ENCODE peak calls at places on chromosomes 7 and 10, in four cellular contexts. O is colonic mucosa, C is IMR-90, F is GM23248. N is an unnamed sample.

GRCh38 chr10:61776615-61777266 is 114.0 kb downstream of the CABCOCO1 start:
- DNase-seq in C (no peak), O (no peak), F (no peak), N (no peak)

GRCh38 chr10:128059266-128059850 is 66.9 kb downstream of the MKI67 start:
- DNase-seq in O (no peak), F (no peak), C (no peak), N (no peak)

GRCh38 chr7:73894851-73895441 is 34.0 kb downstream of the TMEM270 start:
- DNase-seq in F (peak; percentile 99), O (no peak), C (peak; percentile 96), N (no peak)

GRCh38 chr7:74505426-74506328 is 52.0 kb downstream of the GTF2IRD1 start:
- DNase-seq in O (no peak), F (no peak), C (peak; percentile 74), N (peak; percentile 30)

GRCh38 chr10:89074120-89074519 is 83.5 kb downstream of the FAS start:
- DNase-seq in O (no peak), C (no peak), F (peak; percentile 17), N (no peak)

GRCh38 chr10:97529685-97530465 is 31.2 kb downstream of the UBTD1 start:
- DNase-seq in O (no peak), F (no peak), C (no peak), N (no peak)

GRCh38 chr7:137684316-137684715 is 162.5 kb downstream of the DGKI start:
- DNase-seq in O (no peak), F (no peak), C (no peak), N (no peak)

GRCh38 chr10:13162013-13162364 is 631 bp downstream of the MCM10 start:
- DNase-seq in C (no peak), O (no peak), F (peak; percentile 57), N (peak; percentile 39)

GRCh38 chr10:31071232-31071999 is 39.8 kb upstream of the ZNF438 start:
- DNase-seq in C (peak; percentile 62), O (no peak), F (peak; percentile 72), N (no peak)

GRCh38 chr7:33774762-33775523 is 130.4 kb upstream of the BMPER start:
- DNase-seq in O (peak; percentile 54), C (peak; percentile 81), F (peak; percentile 15), N (no peak)

GRCh38 chr10:47360419-47361040 is 12.4 kb downstream of the RBP3 start:
- DNase-seq in F (no peak), O (no peak), C (no peak), N (no peak)

GRCh38 chr10:117241541-117242462 is 888 bp downstream of the SLC18A2 start:
- DNase-seq in F (peak; percentile 57), C (no peak), O (no peak), N (peak; percentile 67)

GRCh38 chr7:109213081-109213480 is 643.4 kb downstream of the DNAJB9 start:
- DNase-seq in O (no peak), C (no peak), F (no peak), N (peak; percentile 10)

GRCh38 chr10:110083884-110084283 is 76.1 kb downstream of the ADD3 start:
- DNase-seq in O (no peak), F (peak; percentile 67), C (peak; percentile 53), N (no peak)

GRCh38 chr10:11344550-11344949 is 266.9 kb downstream of the USP6NL start:
- DNase-seq in O (no peak), C (no peak), F (no peak), N (no peak)

GRCh38 chr10:80537705-80538480 is at the start of gene SH2D4B:
- DNase-seq in F (no peak), C (no peak), O (peak; percentile 11), N (peak; percentile 27)

GRCh38 chr10:48551796-48552591 is 52.9 kb downstream of the ARHGAP22 start:
- DNase-seq in O (no peak), C (peak; percentile 59), F (peak; percentile 69), N (peak; percentile 65)

GRCh38 chr10:104340099-104340594 is 1.9 kb upstream of the ITPRIP start:
- DNase-seq in O (peak; percentile 44), C (no peak), F (no peak), N (no peak)

GRCh38 chr7:24756989-24757798 is at the start of gene GSDME:
- DNase-seq in F (peak; percentile 83), C (peak; percentile 59), O (peak; percentile 46), N (peak; percentile 81)

GRCh38 chr10:5942471-5942870 is 34.9 kb downstream of the IL15RA start:
- DNase-seq in F (no peak), O (peak; percentile 32), C (no peak), N (no peak)

GRCh38 chr10:68330852-68331454 is 911 bp upstream of the HNRNPH3 start:
- DNase-seq in O (peak; percentile 46), F (peak; percentile 71), C (peak; percentile 23), N (peak; percentile 9)

GRCh38 chr7:85750454-85750949 is 563.6 kb upstream of the SEMA3D start:
- DNase-seq in F (peak; percentile 56), C (peak; percentile 37), O (peak; percentile 28), N (peak; percentile 64)

GRCh38 chr7:102935450-102936110 is 22.8 kb downstream of the LRRC17 start:
- DNase-seq in C (no peak), O (no peak), F (no peak), N (no peak)

GRCh38 chr10:56449770-56450169 is 88.7 kb upstream of the ZWINT start:
- DNase-seq in F (no peak), C (no peak), O (no peak), N (no peak)

GRCh38 chr7:120190566-120190965 is 82.4 kb upstream of the KCND2 start:
- DNase-seq in O (no peak), C (no peak), F (no peak), N (peak; percentile 76)

GRCh38 chr10:72319416-72320254 is 35.1 kb downstream of the DNAJB12 start:
- DNase-seq in C (peak; percentile 89), F (peak; percentile 96), O (peak; percentile 91), N (peak; percentile 85)
- H3K9ac ChIP-seq in C (peak overlapping the region; percentile 85), F (peak overlapping the region; percentile 89), O (peak overlapping the region; percentile 80), N (no peak overlapping the region)

GRCh38 chr7:99540542-99540941 is 11.4 kb downstream of the FAM200A start:
- DNase-seq in O (no peak), C (no peak), F (no peak), N (no peak)

GRCh38 chr7:99539213-99539811 is 12.6 kb downstream of the FAM200A start:
- DNase-seq in F (no peak), O (no peak), C (no peak), N (no peak)

GRCh38 chr7:99543916-99544315 is 8.0 kb downstream of the FAM200A start:
- DNase-seq in O (no peak), F (no peak), C (no peak), N (no peak)

GRCh38 chr7:99541212-99541611 is 10.7 kb downstream of the FAM200A start:
- DNase-seq in O (no peak), F (no peak), C (no peak), N (no peak)

GRCh38 chr7:99543081-99543671 is 8.7 kb downstream of the FAM200A start:
- DNase-seq in C (no peak), O (no peak), F (no peak), N (no peak)
- H3K9me3 ChIP-seq in C (peaks cover 50% of the 10 kb centered on the region), O (no peaks in the 10 kb centered on the region), F (no peaks in the 10 kb centered on the region), N (peaks cover 11% of the 10 kb centered on the region)

GRCh38 chr10:73967544-73967943 is 30.4 kb upstream of the VCL start:
- DNase-seq in O (no peak), C (no peak), F (no peak), N (no peak)
- H3K9ac ChIP-seq in O (no peak overlapping the region), C (no peak overlapping the region), F (no peak overlapping the region), N (no peak overlapping the region)

GRCh38 chr7:157825325-157825724 is 488.5 kb downstream of the DNAJB6 start:
- DNase-seq in O (no peak), C (no peak), F (no peak), N (no peak)
- H3K9me3 ChIP-seq in O (no peaks in the 10 kb centered on the region), C (peaks cover 65% of the 10 kb centered on the region), F (no peaks in the 10 kb centered on the region), N (no peaks in the 10 kb centered on the region)

GRCh38 chr7:26948617-26949118 is 84.3 kb upstream of the SKAP2 start:
- DNase-seq in F (no peak), O (no peak), C (no peak), N (peak; percentile 67)

GRCh38 chr7:26950854-26951253 is 86.5 kb upstream of the SKAP2 start:
- DNase-seq in C (no peak), F (no peak), O (no peak), N (no peak)

GRCh38 chr7:26944486-26944885 is 80.1 kb upstream of the SKAP2 start:
- DNase-seq in O (no peak), C (no peak), F (no peak), N (no peak)

GRCh38 chr7:26944959-26945358 is 80.6 kb upstream of the SKAP2 start:
- DNase-seq in F (no peak), C (no peak), O (no peak), N (no peak)

DNA sequence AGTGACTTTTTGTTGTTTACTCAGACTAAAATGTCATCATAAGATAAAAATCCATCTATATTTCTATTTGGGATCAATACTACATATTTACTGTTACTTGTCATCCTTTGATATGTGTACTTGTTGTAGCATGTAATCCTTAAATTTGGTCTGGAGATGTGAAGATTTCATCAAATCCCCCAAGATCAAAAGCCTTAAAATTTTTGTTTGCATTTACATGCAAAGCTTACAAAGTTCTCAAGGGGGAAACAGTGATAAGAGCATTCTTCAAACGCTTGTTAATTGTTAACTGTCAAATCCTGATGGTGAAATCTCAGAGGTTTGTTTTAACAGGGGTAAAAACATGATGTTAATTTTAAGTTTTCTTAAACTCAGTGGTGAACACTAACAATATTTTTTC is 84.9 kb upstream of the SKAP2 start:
- DNase-seq in C (no peak), F (no peak), O (no peak), N (no peak)
- H3K9ac ChIP-seq in C (no peak overlapping the region), F (no peak overlapping the region), O (no peak overlapping the region), N (no peak overlapping the region)

GRCh38 chr7:50807026-50807730 is 24.5 kb upstream of the GRB10 start:
- DNase-seq in F (peak; percentile 66), O (no peak), C (no peak), N (no peak)
- H3K9me3 ChIP-seq in F (no peaks in the 10 kb centered on the region), O (no peaks in the 10 kb centered on the region), C (no peaks in the 10 kb centered on the region), N (no peaks in the 10 kb centered on the region)

N was measured in neural progenitor cell.